ENCODE peak calls at places on chromosome 1, in nine cellular contexts. E is A549, Q is astrocyte of the spinal cord, S is right lobe of liver, D is MCF 10A, B is astrocyte, A is AG09309, W is progenitor cell of endocrine pancreas, M is HFFc6. Y is an unnamed sample.

GRCh38 chr1:15176898-15177665 is 23.5 kb downstream of the TMEM51 start:
- DNase-seq in E (no peak), M (no peak), B (no peak), W (no peak), S (no peak), D (no peak), A (no peak), Q (no peak), Y (no peak)

GRCh38 chr1:205663286-205663994 is 16.9 kb downstream of the SLC45A3 start:
- DNase-seq in A (no peak), W (no peak), S (no peak), D (no peak), Q (no peak), M (no peak), E (no peak), B (no peak), Y (no peak)

GRCh38 chr1:7322283-7322785 is 448.8 kb upstream of the VAMP3 start:
- DNase-seq in E (no peak), S (no peak), B (no peak), D (no peak), A (no peak), W (no peak), Q (no peak), M (no peak), Y (no peak)

GRCh38 chr1:26597629-26598039 is 68.1 kb downstream of the RPS6KA1 start:
- DNase-seq in A (no peak), B (peak; percentile 39), M (peak; percentile 53), D (peak; percentile 68), E (peak; percentile 57), W (no peak), Q (peak; percentile 68), S (no peak), Y (no peak)

GRCh38 chr1:232622981-232623380 is 7.0 kb downstream of the SIPA1L2 start:
- DNase-seq in S (no peak), M (no peak), D (no peak), Q (peak; percentile 47), W (no peak), E (no peak), B (no peak), A (no peak), Y (no peak)

GRCh38 chr1:67270569-67270968 is 37.1 kb upstream of the IL12RB2 start:
- DNase-seq in D (no peak), S (no peak), W (no peak), E (no peak), B (no peak), A (no peak), M (no peak), Q (no peak), Y (no peak)

GRCh38 chr1:183304466-183305122 is 113.6 kb downstream of the NMNAT2 start:
- DNase-seq in D (no peak), M (no peak), Q (no peak), W (no peak), S (no peak), E (no peak), B (no peak), A (no peak), Y (no peak)

GRCh38 chr1:110634455-110635281 is 28.5 kb upstream of the KCNA2 start:
- DNase-seq in W (no peak), B (peak; percentile 24), D (peak; percentile 72), Q (peak; percentile 10), S (peak; percentile 35), E (no peak), A (no peak), M (peak; percentile 47), Y (peak; percentile 60)

GRCh38 chr1:232600430-232601258 is 29.3 kb downstream of the SIPA1L2 start:
- DNase-seq in B (peak; percentile 60), D (no peak), A (no peak), E (no peak), S (no peak), Q (peak; percentile 57), W (no peak), M (no peak), Y (no peak)

DNA sequence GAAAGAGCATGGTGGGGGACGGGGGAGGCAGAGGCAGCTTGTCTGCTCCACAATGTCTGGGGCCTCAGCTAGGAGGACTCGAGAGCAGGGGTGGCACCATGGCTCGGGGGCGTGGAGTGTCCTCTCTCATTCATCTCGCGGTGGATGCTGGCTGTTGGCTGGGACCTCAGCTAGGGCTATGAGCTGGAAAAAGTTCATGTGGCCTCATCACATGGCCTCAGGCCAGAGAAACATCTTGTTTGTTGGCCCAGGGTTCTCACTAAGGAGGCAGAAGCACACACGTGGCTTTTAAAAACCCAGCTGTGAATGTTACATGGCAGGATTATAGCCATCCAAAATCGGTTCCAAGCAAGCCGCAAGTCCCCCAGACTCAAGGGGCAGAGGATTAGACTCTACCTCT is 6.2 kb upstream of the CENPS start:
- DNase-seq in B (no peak), E (peak; percentile 77), M (peak; percentile 75), A (no peak), Q (no peak), S (peak; percentile 31), W (no peak), D (no peak), Y (no peak)
- TF ChIP-seq CTCF in B (no peak), E (no peak), M (peak; percentile 27), A (no peak), Q (no peak), S (no peak), W (no peak), D (no peak), Y (no peak)

GRCh38 chr1:35641233-35641866 is at the start of gene PSMB2:
- DNase-seq in D (peak; percentile 96), W (peak; percentile 91), A (peak; percentile 75), B (peak; percentile 86), Q (peak; percentile 96), M (peak; percentile 94), S (peak; percentile 95), E (peak; percentile 96), Y (peak; percentile 98)
- TF ChIP-seq CTCF in D (no peak), W (no peak), A (no peak), B (no peak), Q (no peak), M (no peak), S (no peak), E (no peak), Y (no peak)

DNA sequence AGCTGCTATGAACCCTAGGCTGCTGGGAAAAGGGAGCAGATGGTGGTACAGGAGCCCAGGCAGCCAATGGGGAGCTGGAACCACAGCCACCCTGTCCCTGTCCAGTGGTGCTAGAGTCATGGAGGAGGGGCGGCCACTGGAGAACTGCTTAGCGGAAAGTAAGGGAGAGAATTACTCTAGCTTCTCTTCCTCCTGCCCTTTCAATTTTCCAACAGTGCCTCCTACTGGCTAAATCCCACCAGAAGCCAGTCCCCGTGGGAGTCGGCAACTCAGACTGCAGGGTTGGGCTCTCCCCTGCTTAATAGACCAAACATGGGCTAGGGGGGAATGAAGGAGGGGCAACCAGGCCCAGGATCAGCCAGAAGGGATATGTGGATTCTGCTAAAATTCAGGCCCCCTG is 154.5 kb downstream of the ACTL8 start:
- DNase-seq in E (no peak), D (peak; percentile 42), W (no peak), Q (peak; percentile 1), S (no peak), B (no peak), A (no peak), M (peak; percentile 49), Y (no peak)
- TF ChIP-seq CTCF in E (peak; percentile 23), D (peak; percentile 40), W (peak; percentile 14), Q (peak; percentile 40), S (peak; percentile 10), B (peak; percentile 12), A (peak; percentile 62), M (peak; percentile 78), Y (peak; percentile 6)

GRCh38 chr1:89781494-89782126 is 39.2 kb upstream of the LRRC8D start:
- DNase-seq in A (no peak), M (no peak), Q (no peak), B (peak; percentile 51), E (no peak), D (no peak), S (no peak), W (no peak), Y (no peak)

GRCh38 chr1:89786628-89787214 is 34.1 kb upstream of the LRRC8D start:
- DNase-seq in S (no peak), B (no peak), M (no peak), D (no peak), E (no peak), W (no peak), A (no peak), Q (no peak), Y (no peak)

GRCh38 chr1:89779541-89779940 is 41.3 kb upstream of the LRRC8D start:
- DNase-seq in E (no peak), D (no peak), Q (no peak), A (no peak), B (no peak), S (no peak), W (no peak), M (no peak), Y (no peak)

GRCh38 chr1:89780721-89781120 is 40.1 kb upstream of the LRRC8D start:
- DNase-seq in Q (peak; percentile 62), A (peak; percentile 43), E (peak; percentile 69), D (peak; percentile 61), S (no peak), M (peak; percentile 72), W (no peak), B (peak; percentile 41), Y (no peak)
- TF ChIP-seq CTCF in Q (peak; percentile 40), A (peak; percentile 47), E (peak; percentile 55), D (peak; percentile 38), S (peak; percentile 39), M (peak; percentile 75), W (no peak), B (peak; percentile 43), Y (peak; percentile 56)

GRCh38 chr1:196376648-196377295 is 231.5 kb downstream of the KCNT2 start:
- DNase-seq in S (no peak), W (no peak), E (no peak), A (no peak), B (no peak), Q (no peak), M (no peak), D (no peak), Y (no peak)

GRCh38 chr1:196377811-196378210 is 230.4 kb downstream of the KCNT2 start:
- DNase-seq in B (no peak), S (no peak), D (no peak), A (no peak), Q (no peak), M (no peak), W (no peak), E (no peak), Y (no peak)

GRCh38 chr1:196367838-196368237 is 240.4 kb downstream of the KCNT2 start:
- DNase-seq in Q (no peak), S (no peak), B (no peak), E (no peak), D (no peak), A (no peak), W (no peak), M (no peak), Y (no peak)

GRCh38 chr1:196373798-196374197 is 234.4 kb downstream of the KCNT2 start:
- DNase-seq in M (no peak), S (no peak), B (no peak), D (no peak), A (no peak), E (no peak), Q (no peak), W (no peak), Y (no peak)

DNA sequence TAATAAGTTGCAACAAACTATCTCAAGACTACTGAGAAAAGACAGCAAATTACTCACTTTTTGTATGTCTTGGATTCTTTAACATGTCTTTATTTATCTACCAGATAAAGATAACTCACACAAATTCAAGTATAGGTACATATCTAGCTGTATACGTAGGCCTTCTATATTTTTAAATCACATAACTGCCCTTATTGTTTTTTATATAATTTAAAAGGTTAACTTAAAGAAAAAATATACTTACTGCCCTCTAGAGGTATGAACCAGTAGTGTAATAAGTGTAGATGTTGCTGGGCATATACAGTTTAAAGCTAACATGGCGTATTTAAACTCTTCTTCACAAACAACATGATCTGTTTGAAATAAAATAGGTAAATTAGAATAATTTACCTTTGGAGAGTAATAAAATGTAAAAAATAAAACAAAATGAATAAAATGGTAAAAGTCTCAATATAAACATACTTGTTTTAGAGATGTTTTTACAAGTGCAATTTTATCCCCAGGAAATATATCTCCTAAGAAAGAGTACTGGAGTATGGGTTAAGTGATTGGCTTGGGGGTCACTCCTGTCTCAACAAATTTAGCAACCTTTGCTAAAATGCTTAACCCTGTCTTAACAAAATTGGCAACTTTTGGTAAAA is 235.2 kb downstream of the KCNT2 start:
- DNase-seq in B (no peak), S (no peak), A (no peak), W (no peak), D (peak; percentile 57), M (peak; percentile 28), Q (peak; percentile 56), E (peak; percentile 38), Y (no peak)
- TF ChIP-seq CTCF in B (peak; percentile 42), S (peak; percentile 62), A (peak; percentile 34), W (peak; percentile 76), D (peak; percentile 65), M (peak; percentile 83), Q (peak; percentile 41), E (peak; percentile 46), Y (peak; percentile 48)